ENCODE peak calls at places on chromosomes 13 and 19, in ten cellular contexts. C is GM04504; U is mesenteric fat pad; X is Right ventricle myocardium superior; Q is activated naive CD8-positive, alpha-beta T cell treated with anti-CD3 and anti-CD28 coated beads, Interleukin-2, amount 10 ng/mL, durations not matched to agents 7 days and 5 days; W is A549; M is NCI-H1694 treated with DMSO at 0.1 percent for 48 hours; S is GM18507; Z is stimulated activated CD4-positive, alpha-beta T cell treated with anti-CD3 and anti-CD28 coated beads, Interleukin-4, amount 100 ng/mL, for 48 hours; B is kidney glomerular epithelial cell. R is an unnamed sample.
A peak's percentile ranks its signal among the peaks of the same experiment; 100 is the strongest.

GRCh38 chr19:2188708-2189385 is 25.1 kb downstream of the DOT1L start:
- DNase-seq in U (no peak), C (no peak), Q (no peak), M (no peak), W (no peak), B (no peak), X (no peak), S (no peak), Z (peak; percentile 27), R (no peak)

GRCh38 chr13:71316964-71317363 is 550.0 kb downstream of the DACH1 start:
- DNase-seq in S (no peak), Q (no peak), C (no peak), X (no peak), M (peak; percentile 7), U (no peak), B (no peak), W (no peak), Z (no peak), R (no peak)

GRCh38 chr13:27130223-27131015 is 41.2 kb downstream of the USP12 start:
- DNase-seq in M (no peak), W (no peak), X (no peak), Q (no peak), S (no peak), U (no peak), Z (no peak), B (no peak), C (no peak), R (no peak)

GRCh38 chr13:29508874-29509249 is 86.6 kb downstream of the SLC7A1 start:
- DNase-seq in Z (no peak), U (no peak), X (no peak), C (no peak), B (peak; percentile 15), W (no peak), Q (no peak), S (no peak), M (no peak), R (no peak)

GRCh38 chr13:71968025-71968424 is 101.0 kb upstream of the DACH1 start:
- DNase-seq in C (no peak), Q (no peak), Z (no peak), S (no peak), X (no peak), U (no peak), W (no peak), B (no peak), M (no peak), R (no peak)

GRCh38 chr19:9881720-9882119 is 46.6 kb downstream of the PIN1 start:
- DNase-seq in U (no peak), W (no peak), X (no peak), C (no peak), M (no peak), Z (no peak), B (no peak), S (no peak), Q (no peak), R (no peak)

GRCh38 chr19:41657157-41657556 is 30.3 kb upstream of the CEACAM4 start:
- DNase-seq in C (no peak), W (no peak), X (no peak), B (no peak), Z (no peak), Q (no peak), S (no peak), U (no peak), M (no peak), R (no peak)

GRCh38 chr13:42991892-42992584 is at the start of gene EPSTI1:
- DNase-seq in C (no peak), M (no peak), Z (peak; percentile 65), S (peak; percentile 50), U (no peak), Q (peak; percentile 80), X (peak; percentile 83), W (no peak), B (peak; percentile 19), R (peak; percentile 76)

GRCh38 chr13:60335531-60335930 is 61.5 kb upstream of the TDRD3 start:
- DNase-seq in B (peak; percentile 10), Z (no peak), S (no peak), U (no peak), M (peak; percentile 2), Q (no peak), X (no peak), W (peak; percentile 5), C (peak; percentile 1), R (no peak)

GRCh38 chr19:16385821-16386220 is 61.2 kb downstream of the KLF2 start:
- DNase-seq in U (no peak), W (no peak), X (peak; percentile 13), C (no peak), Z (no peak), S (no peak), M (no peak), B (no peak), Q (peak; percentile 10), R (no peak)

GRCh38 chr13:99154064-99154463 is 46.6 kb upstream of the UBAC2 start:
- DNase-seq in X (no peak), U (no peak), S (no peak), W (no peak), M (no peak), Q (no peak), Z (no peak), B (no peak), C (no peak), R (no peak)

GRCh38 chr19:46990998-46991676 is 28.5 kb upstream of the NPAS1 start:
- DNase-seq in B (peak; percentile 73), M (peak; percentile 74), Q (peak; percentile 57), Z (peak; percentile 58), S (no peak), C (peak; percentile 79), U (no peak), W (peak; percentile 85), X (peak; percentile 85), R (peak; percentile 89)

GRCh38 chr19:54248016-54248601 is 5.5 kb upstream of the LILRA6 start:
- DNase-seq in M (no peak), Z (peak; percentile 53), X (peak; percentile 59), B (no peak), Q (no peak), W (no peak), U (peak; percentile 84), S (no peak), C (no peak), R (no peak)

GRCh38 chr13:27339299-27339698 is 68.7 kb downstream of the RASL11A start:
- DNase-seq in Q (peak; percentile 38), B (no peak), C (no peak), S (no peak), U (no peak), X (no peak), Z (peak; percentile 23), M (peak; percentile 17), W (peak; percentile 73), R (no peak)

GRCh38 chr19:405138-405965 is 3.6 kb downstream of the C2CD4C start:
- DNase-seq in Q (no peak), S (no peak), Z (no peak), W (no peak), B (no peak), X (no peak), U (no peak), C (no peak), M (no peak), R (no peak)

GRCh38 chr13:110027470-110028240 is 241.3 kb upstream of the IRS2 start:
- DNase-seq in Q (no peak), W (no peak), U (no peak), B (no peak), C (no peak), M (no peak), Z (no peak), S (no peak), X (no peak), R (no peak)

GRCh38 chr19:39814595-39814994 is 19.4 kb downstream of the DYRK1B start:
- DNase-seq in W (no peak), C (no peak), Q (no peak), M (no peak), S (no peak), X (no peak), B (no peak), U (no peak), Z (no peak), R (no peak)

GRCh38 chr19:7654401-7654800 is 14.4 kb upstream of the RETN start:
- DNase-seq in X (no peak), M (no peak), C (peak; percentile 13), Z (no peak), B (no peak), Q (no peak), U (no peak), W (no peak), S (no peak), R (no peak)